ENCODE peak calls at places on chromosomes 2 and 18, in six cellular contexts. D, B, P, A, F and L are unnamed samples.

GRCh38 chr18:24987271-24987932 is 364.6 kb downstream of the ZNF521 start:
- DNase-seq in D (peak; percentile 11), B (no peak), P (peak; percentile 35), A (peak; percentile 48), F (no peak), L (peak; percentile 43)

GRCh38 chr2:36389081-36389480 is 33.5 kb downstream of the CRIM1 start:
- DNase-seq in D (no peak), B (no peak), P (peak; percentile 67), A (peak; percentile 63), F (no peak), L (no peak)

GRCh38 chr2:197079414-197079813 is 152.9 kb upstream of the PGAP1 start:
- DNase-seq in D (no peak), B (no peak), P (peak; percentile 41), A (no peak), F (no peak), L (no peak)

GRCh38 chr2:240436626-240437180 is 1.2 kb downstream of the GPC1 start:
- DNase-seq in D (no peak), B (no peak), P (peak; percentile 43), A (peak; percentile 33), F (no peak), L (no peak)

GRCh38 chr2:207600211-207600610 is 25.0 kb downstream of the METTL21A start:
- DNase-seq in D (no peak), B (no peak), P (peak; percentile 36), A (no peak), F (no peak), L (no peak)

GRCh38 chr18:56739731-56740130 is 88.6 kb downstream of the WDR7 start:
- DNase-seq in D (no peak), B (no peak), P (no peak), A (no peak), F (no peak), L (no peak)

GRCh38 chr2:45816273-45816672 is 164.8 kb downstream of the PRKCE start:
- DNase-seq in D (no peak), B (no peak), P (peak; percentile 52), A (no peak), F (no peak), L (no peak)

GRCh38 chr2:203714112-203714511 is 7.7 kb downstream of the CD28 start:
- DNase-seq in D (no peak), B (no peak), P (no peak), A (no peak), F (no peak), L (no peak)

GRCh38 chr2:241924069-241924908 is 54.8 kb downstream of the RTP5 start:
- DNase-seq in D (no peak), B (no peak), P (no peak), A (no peak), F (no peak), L (no peak)

GRCh38 chr18:58231930-58232329 is 187.9 kb downstream of the NEDD4L start:
- DNase-seq in D (no peak), B (no peak), P (no peak), A (no peak), F (peak; percentile 17), L (no peak)

GRCh38 chr2:287471-287885 is 413 bp downstream of the ALKAL2 start:
- DNase-seq in D (no peak), B (no peak), P (peak; percentile 29), A (peak; percentile 45), F (no peak), L (peak; percentile 63)

GRCh38 chr2:236117861-236118269 is 50.3 kb downstream of the GBX2 start:
- DNase-seq in D (no peak), B (no peak), P (no peak), A (no peak), F (no peak), L (no peak)

GRCh38 chr2:120979921-120980320 is 244.3 kb downstream of the GLI2 start:
- DNase-seq in D (no peak), B (no peak), P (no peak), A (no peak), F (no peak), L (no peak)

GRCh38 chr2:197234792-197235191 is 75.8 kb downstream of the ANKRD44 start:
- DNase-seq in D (no peak), B (no peak), P (no peak), A (no peak), F (no peak), L (no peak)

GRCh38 chr2:189261431-189261841 is 81.9 kb upstream of the COL5A2 start:
- DNase-seq in D (no peak), B (no peak), P (peak; percentile 93), A (no peak), F (no peak), L (no peak)
- H3K14ac ChIP-seq in D (no peak overlapping the region), B (no peak overlapping the region), P (no peak overlapping the region), A (no peak overlapping the region), F (no peak overlapping the region), L (no peak overlapping the region)

GRCh38 chr2:19695706-19696105 is 206.1 kb downstream of the TTC32 start:
- DNase-seq in D (no peak), B (no peak), P (no peak), A (no peak), F (no peak), L (no peak)
- H3K14ac ChIP-seq in D (no peak overlapping the region), B (no peak overlapping the region), P (no peak overlapping the region), A (no peak overlapping the region), F (no peak overlapping the region), L (no peak overlapping the region)

GRCh38 chr2:200851398-200852248 is 12.8 kb downstream of the CLK1 start:
- DNase-seq in D (no peak), B (no peak), P (no peak), A (no peak), F (no peak), L (no peak)

GRCh38 chr2:200850512-200851256 is 13.8 kb downstream of the CLK1 start:
- DNase-seq in D (no peak), B (no peak), P (no peak), A (no peak), F (no peak), L (no peak)

GRCh38 chr2:200847939-200848338 is 16.5 kb downstream of the CLK1 start:
- DNase-seq in D (no peak), B (no peak), P (no peak), A (no peak), F (no peak), L (no peak)

GRCh38 chr2:200856806-200857205 is 7.7 kb downstream of the CLK1 start:
- DNase-seq in D (no peak), B (no peak), P (no peak), A (no peak), F (no peak), L (no peak)

DNA sequence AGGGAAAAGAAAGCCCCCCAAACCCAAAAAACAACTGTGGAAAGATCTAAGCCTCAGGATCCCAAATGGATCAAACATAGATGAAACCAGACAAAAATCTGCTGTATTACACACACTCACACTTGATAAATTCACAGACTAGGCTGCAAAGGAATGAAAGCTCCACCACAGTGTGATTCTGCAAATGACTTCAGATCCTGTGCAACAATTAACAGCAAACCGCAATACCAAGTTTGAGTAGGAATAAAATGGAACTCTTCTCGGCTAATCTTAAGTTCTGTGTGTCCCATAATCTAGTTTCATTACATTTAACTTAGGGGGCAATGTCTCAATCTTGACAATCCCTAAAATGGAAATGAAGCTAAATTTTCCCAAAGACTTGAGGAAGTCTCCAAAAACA is 11.9 kb downstream of the CLK1 start:
- DNase-seq in D (no peak), B (no peak), P (no peak), A (no peak), F (no peak), L (no peak)
- H3K14ac ChIP-seq in D (no peak overlapping the region), B (no peak overlapping the region), P (no peak overlapping the region), A (no peak overlapping the region), F (no peak overlapping the region), L (no peak overlapping the region)

GRCh38 chr2:17578466-17578928 is 38.0 kb downstream of the VSNL1 start:
- DNase-seq in D (no peak), B (no peak), P (no peak), A (no peak), F (no peak), L (peak; percentile 58)
- H3K14ac ChIP-seq in D (no peak overlapping the region), B (no peak overlapping the region), P (no peak overlapping the region), A (no peak overlapping the region), F (no peak overlapping the region), L (no peak overlapping the region)